ENCODE peak calls at places on chromosomes 6 and 20, in eight cellular contexts. F is hepatic stellate cell; L is stimulated activated CD4-positive, alpha-beta T cell treated with anti-CD3 and anti-CD28 coated beads, Interleukin-2, amount 100 ng/mL, for 48 hours; R is AG08395; A is activated CD8-positive, alpha-beta T cell treated with anti-CD3 and anti-CD28 coated beads, Interleukin-2, amount 10 ng/mL, durations not matched to agents 7 days and 5 days; S is esophagus squamous epithelium; T is fibroblast of lung; U is foreskin fibroblast. P is an unnamed sample.

GRCh38 chr20:50957276-50957675 is 1.1 kb downstream of the DPM1 start:
- DNase-seq in F (no peak), L (no peak), R (peak), A (no peak), S (no peak), T (peak), U (no peak), P (no peak)

GRCh38 chr6:148272597-148272996 is 70.0 kb upstream of the SASH1 start:
- DNase-seq in F (no peak), L (no peak), R (no peak), A (no peak), S (no peak), T (no peak), U (no peak), P (no peak)

GRCh38 chr6:116828983-116829382 is at the start of gene GPRC6A:
- DNase-seq in F (no peak), L (no peak), R (no peak), A (no peak), S (no peak), T (no peak), U (no peak), P (no peak)

GRCh38 chr6:43940071-43940392 is 170.0 kb downstream of the VEGFA start:
- DNase-seq in F (no peak), L (no peak), R (no peak), A (no peak), S (no peak), T (no peak), U (no peak), P (no peak)

GRCh38 chr6:3549314-3549940 is 92.6 kb upstream of the SLC22A23 start:
- DNase-seq in F (no peak), L (no peak), R (no peak), A (no peak), S (no peak), T (no peak), U (no peak), P (no peak)

GRCh38 chr20:25461766-25462165 is 54.3 kb downstream of the GINS1 start:
- DNase-seq in F (no peak), L (no peak), R (no peak), A (no peak), S (no peak), T (no peak), U (no peak), P (no peak)

GRCh38 chr6:52724041-52724405 is 39.3 kb downstream of the GSTA2 start:
- DNase-seq in F (peak), L (no peak), R (peak), A (no peak), S (no peak), T (peak), U (peak), P (no peak)

GRCh38 chr6:4125933-4126864 is 9.2 kb downstream of the ECI2 start:
- DNase-seq in F (peak), L (no peak), R (peak), A (no peak), S (no peak), T (peak), U (peak), P (no peak)

GRCh38 chr20:39070484-39071231 is 108.5 kb downstream of the DHX35 start:
- DNase-seq in F (peak), L (no peak), R (peak), A (no peak), S (no peak), T (peak), U (peak), P (no peak)

GRCh38 chr20:12916699-12917098 is 92.1 kb upstream of the SPTLC3 start:
- DNase-seq in F (no peak), L (no peak), R (no peak), A (no peak), S (no peak), T (no peak), U (no peak), P (no peak)

GRCh38 chr20:53149652-53150205 is 177.6 kb downstream of the TSHZ2 start:
- DNase-seq in F (no peak), L (no peak), R (peak), A (no peak), S (no peak), T (peak), U (no peak), P (no peak)

GRCh38 chr20:44765647-44766367 is 20.1 kb downstream of the KCNK15 start:
- DNase-seq in F (no peak), L (no peak), R (no peak), A (no peak), S (no peak), T (no peak), U (no peak), P (no peak)

GRCh38 chr6:5672581-5673011 is 334.1 kb downstream of the NRN1 start:
- DNase-seq in F (peak), L (no peak), R (peak), A (no peak), S (no peak), T (peak), U (peak), P (no peak)

GRCh38 chr20:61927193-61927825 is 138.4 kb downstream of the TAF4 start:
- DNase-seq in F (no peak), L (no peak), R (no peak), A (no peak), S (no peak), T (no peak), U (no peak), P (no peak)

GRCh38 chr6:30748851-30749540 is 4.6 kb upstream of the IER3 start:
- DNase-seq in F (no peak), L (no peak), R (no peak), A (no peak), S (no peak), T (no peak), U (peak), P (no peak)

GRCh38 chr20:38805958-38806854 is 709 bp downstream of the PPP1R16B start:
- DNase-seq in F (no peak), L (peak), R (no peak), A (peak), S (no peak), T (no peak), U (no peak), P (peak)

GRCh38 chr6:145895802-145896201 is 68.4 kb downstream of the SHPRH start:
- DNase-seq in F (no peak), L (no peak), R (peak), A (no peak), S (no peak), T (no peak), U (no peak), P (no peak)

GRCh38 chr6:167828325-167828956 is 1.7 kb downstream of the AFDN start:
- DNase-seq in F (no peak), L (no peak), R (no peak), A (no peak), S (no peak), T (no peak), U (no peak), P (no peak)

GRCh38 chr6:34928695-34929094 is 39.6 kb downstream of the ANKS1A start:
- DNase-seq in F (no peak), L (no peak), R (no peak), A (no peak), S (no peak), T (no peak), U (no peak), P (no peak)

GRCh38 chr6:119348308-119349040 is 1.1 kb downstream of the MAN1A1 start:
- DNase-seq in F (peak), L (peak), R (peak), A (peak), S (no peak), T (peak), U (no peak), P (peak)

GRCh38 chr6:11975353-11975977 is 36.6 kb upstream of the HIVEP1 start:
- DNase-seq in F (no peak), L (peak), R (no peak), A (peak), S (peak), T (no peak), U (no peak), P (peak)

GRCh38 chr6:1613631-1614447 is 4.1 kb downstream of the FOXC1 start:
- DNase-seq in F (no peak), L (no peak), R (no peak), A (no peak), S (no peak), T (no peak), U (no peak), P (no peak)

GRCh38 chr6:26065952-26066380 is 21.3 kb upstream of the HFE start:
- DNase-seq in F (peak), L (peak), R (peak), A (peak), S (no peak), T (peak), U (peak), P (peak)

GRCh38 chr20:48189177-48189576 is 403.9 kb upstream of the SULF2 start:
- DNase-seq in F (no peak), L (no peak), R (peak), A (no peak), S (no peak), T (peak), U (no peak), P (no peak)

GRCh38 chr6:114342086-114342825 is 567 bp downstream of the HS3ST5 start:
- DNase-seq in F (no peak), L (no peak), R (no peak), A (no peak), S (no peak), T (peak), U (no peak), P (peak)

GRCh38 chr6:127921982-127922381 is 21.1 kb upstream of the THEMIS start:
- DNase-seq in F (no peak), L (no peak), R (no peak), A (no peak), S (no peak), T (no peak), U (no peak), P (no peak)

GRCh38 chr6:28980797-28981390 is 24.2 kb downstream of the ZNF311 start:
- DNase-seq in F (peak), L (no peak), R (peak), A (peak), S (no peak), T (peak), U (peak), P (peak)

GRCh38 chr20:32672982-32673727 is 586 bp downstream of the C20orf203 start:
- DNase-seq in F (no peak), L (peak), R (no peak), A (peak), S (no peak), T (no peak), U (no peak), P (peak)

GRCh38 chr20:61291166-61291829 is 39.2 kb downstream of the CDH4 start:
- DNase-seq in F (no peak), L (no peak), R (no peak), A (no peak), S (no peak), T (no peak), U (no peak), P (no peak)

GRCh38 chr20:1841554-1842140 is 53.6 kb upstream of the SIRPA start:
- DNase-seq in F (no peak), L (no peak), R (peak), A (no peak), S (no peak), T (no peak), U (no peak), P (no peak)

GRCh38 chr6:43129434-43130194 is 41.5 kb upstream of the SRF start:
- DNase-seq in F (peak), L (no peak), R (peak), A (peak), S (no peak), T (peak), U (peak), P (no peak)